ENCODE peak calls at places on chromosomes 6 and 20, in six cellular contexts. P, G, L, M, H and J are unnamed samples.

GRCh38 chr6:56849876-56850275 is 105.0 kb upstream of the BEND6 start:
- DNase-seq in H (peak; percentile 67), L (peak; percentile 22), G (no peak), P (no peak), M (no peak), J (no peak)

GRCh38 chr6:137928286-137928685 is 61.2 kb downstream of the TNFAIP3 start:
- DNase-seq in L (no peak), P (no peak), M (no peak), H (no peak), G (no peak), J (no peak)

GRCh38 chr20:25480797-25481196 is 73.3 kb downstream of the GINS1 start:
- DNase-seq in M (no peak), L (no peak), H (no peak), P (no peak), G (no peak), J (no peak)

GRCh38 chr20:44580581-44581268 is 1.7 kb upstream of the PKIG start:
- DNase-seq in G (no peak), H (no peak), P (no peak), L (no peak), M (no peak), J (no peak)

GRCh38 chr20:8043687-8044278 is 24.2 kb upstream of the TMX4 start:
- DNase-seq in M (no peak), L (peak; percentile 71), P (no peak), H (peak; percentile 32), G (no peak), J (peak; percentile 19)

GRCh38 chr6:52571099-52571755 is 5.6 kb downstream of the TRAM2 start:
- DNase-seq in G (no peak), P (no peak), L (no peak), H (no peak), M (no peak), J (peak; percentile 25)

GRCh38 chr20:50122763-50123162 is 9.8 kb upstream of the UBE2V1 start:
- DNase-seq in G (no peak), L (no peak), M (no peak), H (no peak), P (no peak), J (no peak)

GRCh38 chr6:98929498-98930060 is 18.2 kb downstream of the FBXL4 start:
- DNase-seq in M (no peak), P (no peak), G (no peak), L (no peak), H (no peak), J (no peak)

GRCh38 chr20:41748756-41749582 is 130.8 kb upstream of the CHD6 start:
- DNase-seq in G (peak; percentile 60), H (no peak), M (no peak), L (no peak), P (no peak), J (peak; percentile 29)

GRCh38 chr20:41748051-41748450 is 129.9 kb upstream of the CHD6 start:
- DNase-seq in G (no peak), L (no peak), P (no peak), H (no peak), M (no peak), J (no peak)

GRCh38 chr20:41747226-41747625 is 129.0 kb upstream of the CHD6 start:
- DNase-seq in P (no peak), H (no peak), G (peak; percentile 70), L (no peak), M (no peak), J (no peak)

GRCh38 chr20:41750137-41750536 is 132.0 kb upstream of the CHD6 start:
- DNase-seq in P (no peak), M (no peak), L (no peak), G (peak; percentile 60), H (no peak), J (no peak)

GRCh38 chr20:41746635-41747034 is 128.5 kb upstream of the CHD6 start:
- DNase-seq in H (no peak), L (no peak), M (no peak), P (no peak), G (peak; percentile 62), J (peak; percentile 22)
- TF ChIP-seq CTCF in H (no peak), L (peak; percentile 17), M (no peak), P (no peak), G (no peak), J (peak; percentile 53)

GRCh38 chr6:125453516-125453915 is 151.7 kb upstream of the HDDC2 start:
- DNase-seq in L (no peak), G (no peak), M (no peak), H (no peak), P (no peak), J (no peak)

DNA sequence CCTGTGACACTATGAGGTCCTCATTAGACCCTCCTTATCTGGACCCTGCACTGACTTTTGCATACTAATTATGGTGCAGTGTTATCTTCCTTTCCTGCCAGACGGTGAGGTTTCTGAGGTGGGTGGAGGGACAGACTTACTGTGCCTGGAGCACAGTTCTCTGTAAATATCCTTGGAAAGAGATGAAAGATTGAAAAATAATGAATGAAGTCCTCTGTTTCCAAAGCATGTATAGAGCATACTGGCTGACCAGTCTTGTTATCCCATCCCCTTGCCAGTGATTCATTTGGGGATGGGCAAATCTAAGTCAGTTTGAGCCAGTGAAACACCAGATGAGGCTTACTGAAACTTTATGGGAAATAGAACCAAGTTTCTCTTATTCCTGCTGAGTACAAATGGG is 152.6 kb upstream of the HDDC2 start:
- DNase-seq in H (no peak), G (no peak), M (no peak), P (no peak), L (no peak), J (no peak)
- H3K4me3 ChIP-seq in H (no peak overlapping the region), G (no peak overlapping the region), M (no peak overlapping the region), P (no peak overlapping the region), L (no peak overlapping the region), J (no peak overlapping the region)

DNA sequence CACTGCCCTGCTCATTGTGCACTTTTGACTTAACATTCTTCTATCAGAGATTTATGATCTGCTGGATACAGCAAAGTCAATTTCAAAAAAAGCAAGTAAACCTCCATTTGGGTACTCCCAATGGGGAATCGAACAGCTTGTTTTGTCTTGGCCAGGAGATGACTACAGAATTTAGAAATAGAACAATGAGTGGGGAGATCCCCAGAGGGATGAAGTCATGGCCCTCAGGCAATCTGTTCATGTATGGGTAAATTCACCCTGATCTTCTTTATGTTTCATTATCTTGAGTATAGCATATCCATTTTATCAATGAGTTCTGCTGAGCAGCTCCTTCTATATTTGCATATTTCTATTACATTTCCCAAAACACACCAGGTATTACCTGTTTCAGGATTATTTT is 1681.9 kb downstream of the HACE1 start:
- DNase-seq in L (no peak), P (no peak), G (no peak), H (no peak), M (no peak), J (no peak)
- H3K27ac ChIP-seq in L (no peak overlapping the region), P (no peak overlapping the region), G (no peak overlapping the region), H (no peak overlapping the region), M (no peak overlapping the region), J (no peak overlapping the region)

GRCh38 chr6:124858564-124858963 is 103.7 kb upstream of the RNF217 start:
- DNase-seq in P (no peak), L (no peak), G (no peak), H (no peak), M (no peak), J (no peak)

GRCh38 chr6:124857746-124858145 is 104.5 kb upstream of the RNF217 start:
- DNase-seq in M (no peak), L (no peak), G (no peak), P (no peak), H (no peak), J (no peak)

GRCh38 chr6:124859366-124859765 is 102.9 kb upstream of the RNF217 start:
- DNase-seq in G (no peak), M (no peak), P (no peak), L (no peak), H (no peak), J (no peak)

GRCh38 chr6:124854338-124854922 is 107.8 kb upstream of the RNF217 start:
- DNase-seq in M (no peak), P (no peak), L (no peak), G (no peak), H (no peak), J (no peak)
- TF ChIP-seq CTCF in M (no peak), P (peak; percentile 16), L (peak; percentile 48), G (peak; percentile 27), H (no peak), J (no peak)

DNA sequence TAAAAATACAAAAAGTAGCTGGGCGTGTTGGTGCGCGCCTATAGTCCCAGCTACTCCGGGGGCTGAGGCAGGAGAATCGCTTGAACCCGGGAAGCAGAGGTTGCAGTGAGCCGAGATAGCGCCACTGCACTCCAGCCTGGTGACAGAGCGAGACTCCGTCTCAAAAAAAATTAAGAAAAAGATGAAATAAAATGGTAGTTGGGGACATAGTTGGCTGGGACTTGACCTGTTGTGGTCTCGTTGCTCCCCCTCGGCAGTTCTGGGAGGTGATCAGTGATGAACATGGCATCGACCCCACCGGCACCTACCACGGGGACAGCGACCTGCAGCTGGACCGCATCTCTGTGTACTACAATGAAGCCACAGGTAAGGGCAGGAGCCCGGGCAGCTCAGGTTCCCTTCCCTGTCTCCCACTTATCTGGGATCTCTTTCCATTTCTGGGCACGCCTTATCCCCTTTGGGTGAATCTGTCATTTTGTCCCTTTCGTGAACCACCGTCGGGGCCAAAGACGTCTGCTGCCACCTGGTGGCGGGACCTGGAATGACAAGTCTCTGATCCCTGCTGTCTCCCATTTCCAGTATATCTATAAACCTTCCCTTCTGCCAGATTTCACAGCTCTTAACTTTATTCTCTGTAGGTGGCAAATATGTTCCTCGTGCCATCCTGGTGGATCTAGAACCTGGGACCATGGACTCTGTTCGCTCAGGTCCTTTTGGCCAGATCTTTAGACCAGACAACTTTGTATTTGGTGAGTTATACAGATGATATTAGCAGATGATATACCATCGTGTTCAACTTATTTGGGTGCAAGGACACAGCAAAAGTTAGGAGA is 2.3 kb downstream of the TUBB start:
- DNase-seq in G (peak; percentile 97), M (peak; percentile 89), L (peak; percentile 76), P (peak; percentile 85), H (peak; percentile 75), J (peak; percentile 90)
- H3K4me3 ChIP-seq in G (peak overlapping the region; percentile 86), M (peak overlapping the region; percentile 90), L (peak overlapping the region; percentile 85), P (no peak overlapping the region), H (peak overlapping the region; percentile 77), J (peak overlapping the region; percentile 100)

GRCh38 chr6:47353822-47354221 is 44.1 kb upstream of the TNFRSF21 start:
- DNase-seq in L (no peak), H (no peak), M (no peak), G (no peak), P (no peak), J (no peak)

GRCh38 chr6:47358440-47359225 is 48.9 kb upstream of the TNFRSF21 start:
- DNase-seq in L (no peak), H (no peak), M (no peak), G (no peak), P (peak; percentile 5), J (no peak)

GRCh38 chr6:47360388-47360787 is 50.7 kb upstream of the TNFRSF21 start:
- DNase-seq in G (no peak), L (no peak), M (no peak), P (no peak), H (no peak), J (no peak)

GRCh38 chr6:47355496-47355895 is 45.8 kb upstream of the TNFRSF21 start:
- DNase-seq in G (no peak), H (no peak), P (no peak), M (no peak), L (no peak), J (no peak)

DNA sequence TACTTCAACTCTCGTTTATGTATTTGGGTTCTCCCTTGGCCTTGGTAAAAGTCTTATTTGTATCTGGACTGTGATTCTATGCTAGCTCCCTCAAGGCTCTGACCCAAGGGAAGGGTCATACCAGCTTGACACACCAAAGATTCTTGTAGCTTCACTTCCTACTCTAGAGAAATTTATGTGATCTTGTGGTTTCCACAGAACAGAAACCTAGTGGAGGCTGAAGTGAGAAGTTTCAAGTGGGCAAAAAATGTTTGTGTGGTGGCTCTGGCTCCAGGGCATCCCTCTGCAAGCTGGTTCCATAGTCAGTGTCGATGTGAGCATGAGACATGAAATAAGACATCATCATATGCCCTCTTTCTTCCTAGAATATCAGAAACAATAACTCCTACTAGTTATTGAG is 48.1 kb upstream of the TNFRSF21 start:
- DNase-seq in L (no peak), P (no peak), H (no peak), G (no peak), M (no peak), J (no peak)
- H3K27ac ChIP-seq in L (no peak overlapping the region), P (no peak overlapping the region), H (no peak overlapping the region), G (no peak overlapping the region), M (no peak overlapping the region), J (no peak overlapping the region)